ENCODE peak calls at places on chromosomes 6 and 20, in seven cellular contexts. H, L, E, N, S, T and O are unnamed samples.

GRCh38 chr20:40617594-40617993 is 71.4 kb downstream of the MAFB start:
- DNase-seq in H (no peak), L (no peak), E (no peak), N (no peak), S (no peak), T (no peak), O (peak)

GRCh38 chr20:57567471-57568079 is 6.7 kb downstream of the PCK1 start:
- DNase-seq in H (no peak), L (no peak), E (no peak), N (no peak), S (no peak), T (no peak), O (no peak)

GRCh38 chr6:99591673-99592364 is 14.8 kb upstream of the PRDM13 start:
- DNase-seq in H (no peak), L (no peak), E (no peak), N (no peak), S (no peak), T (no peak), O (no peak)

GRCh38 chr6:106529438-106529837 is 99.9 kb downstream of the RTN4IP1 start:
- DNase-seq in H (no peak), L (no peak), E (no peak), N (no peak), S (no peak), T (no peak), O (no peak)

GRCh38 chr6:87588756-87589407 is 905 bp downstream of the RARS2 start:
- DNase-seq in H (no peak), L (no peak), E (no peak), N (no peak), S (peak), T (no peak), O (no peak)

GRCh38 chr6:11354019-11354418 is 121.6 kb upstream of the NEDD9 start:
- DNase-seq in H (no peak), L (no peak), E (no peak), N (no peak), S (peak), T (no peak), O (no peak)

GRCh38 chr6:138309695-138310094 is 68.0 kb upstream of the SMIM28 start:
- DNase-seq in H (no peak), L (no peak), E (no peak), N (no peak), S (no peak), T (peak), O (no peak)

GRCh38 chr6:24935753-24936152 is at the start of gene RIPOR2:
- DNase-seq in H (no peak), L (peak), E (no peak), N (no peak), S (no peak), T (no peak), O (peak)

GRCh38 chr20:45552456-45552855 is 5.3 kb upstream of the EPPIN start:
- DNase-seq in H (no peak), L (no peak), E (no peak), N (no peak), S (no peak), T (peak), O (no peak)

GRCh38 chr6:170137176-170137891 is 153.5 kb downstream of the DLL1 start:
- DNase-seq in H (no peak), L (no peak), E (no peak), N (no peak), S (peak), T (no peak), O (peak)

GRCh38 chr20:62479218-62479617 is 3.4 kb upstream of the GATA5 start:
- DNase-seq in H (no peak), L (no peak), E (no peak), N (no peak), S (no peak), T (no peak), O (no peak)

GRCh38 chr6:158008894-158009891 is 27.5 kb downstream of the SYNJ2 start:
- DNase-seq in H (peak), L (no peak), E (no peak), N (peak), S (peak), T (no peak), O (no peak)

GRCh38 chr6:15622045-15622750 is 40.6 kb downstream of the DTNBP1 start:
- DNase-seq in H (no peak), L (no peak), E (no peak), N (no peak), S (peak), T (no peak), O (no peak)

GRCh38 chr6:75363304-75363703 is 78.7 kb upstream of the TMEM30A start:
- DNase-seq in H (no peak), L (no peak), E (no peak), N (no peak), S (no peak), T (no peak), O (no peak)

GRCh38 chr6:29747688-29748250 is 24.5 kb downstream of the HLA-F start:
- DNase-seq in H (peak), L (no peak), E (no peak), N (no peak), S (no peak), T (no peak), O (no peak)

GRCh38 chr20:51379601-51380341 is 162.7 kb downstream of the NFATC2 start:
- DNase-seq in H (no peak), L (no peak), E (no peak), N (no peak), S (no peak), T (no peak), O (no peak)

GRCh38 chr20:51507357-51508036 is 35.0 kb downstream of the NFATC2 start:
- DNase-seq in H (no peak), L (no peak), E (no peak), N (no peak), S (no peak), T (no peak), O (no peak)

GRCh38 chr6:166999145-166999844 is at the start of gene CEP43:
- DNase-seq in H (peak), L (peak), E (peak), N (peak), S (peak), T (peak), O (peak)

GRCh38 chr6:3797231-3798200 is 46.0 kb upstream of the PXDC1 start:
- DNase-seq in H (no peak), L (no peak), E (peak), N (no peak), S (peak), T (no peak), O (no peak)

GRCh38 chr6:152170702-152171667 is 363.5 kb downstream of the ESR1 start:
- DNase-seq in H (no peak), L (no peak), E (no peak), N (no peak), S (no peak), T (no peak), O (no peak)

GRCh38 chr20:9555781-9556180 is 41.4 kb downstream of the LAMP5 start:
- DNase-seq in H (no peak), L (no peak), E (no peak), N (no peak), S (peak), T (no peak), O (no peak)

GRCh38 chr20:63979549-63980316 is at the start of gene SAMD10:
- DNase-seq in H (peak), L (peak), E (peak), N (no peak), S (peak), T (peak), O (peak)

GRCh38 chr6:144064402-144064830 is 31.0 kb downstream of the SF3B5 start:
- DNase-seq in H (no peak), L (peak), E (no peak), N (no peak), S (peak), T (no peak), O (no peak)

GRCh38 chr20:40336034-40336433 is 353.0 kb downstream of the MAFB start:
- DNase-seq in H (no peak), L (no peak), E (no peak), N (no peak), S (no peak), T (no peak), O (no peak)